ENCODE peak calls at places on chromosome 13, in five cellular contexts. A is NCI-H2029; P is activated naive CD8-positive, alpha-beta T cell treated with anti-CD3 and anti-CD28 coated beads for 36 hours; Q is brain microvascular endothelial cell; X is GM10248. E is an unnamed sample.

GRCh38 chr13:36038785-36039415 is 92.3 kb downstream of the DCLK1 start:
- DNase-seq in A (no peak), P (no peak), Q (peak; percentile 38), X (no peak), E (no peak)

GRCh38 chr13:59750860-59751259 is 412.9 kb downstream of the DIAPH3 start:
- DNase-seq in A (no peak), P (no peak), Q (peak; percentile 80), X (no peak), E (peak; percentile 80)

GRCh38 chr13:86932935-86933334 is 738.2 kb upstream of the SLITRK5 start:
- DNase-seq in A (no peak), P (no peak), Q (no peak), X (no peak), E (no peak)

GRCh38 chr13:75258159-75258782 is 223.7 kb downstream of the TBC1D4 start:
- DNase-seq in A (no peak), P (no peak), Q (no peak), X (no peak), E (no peak)

GRCh38 chr13:67120872-67121531 is 109.1 kb downstream of the PCDH9 start:
- DNase-seq in A (no peak), P (no peak), Q (no peak), X (no peak), E (no peak)

GRCh38 chr13:38905861-38906260 is 84.8 kb downstream of the STOML3 start:
- DNase-seq in A (no peak), P (no peak), Q (no peak), X (no peak), E (no peak)

GRCh38 chr13:99086149-99086868 is 108.4 kb upstream of the DOCK9 start:
- DNase-seq in A (no peak), P (peak; percentile 78), Q (peak; percentile 32), X (peak; percentile 75), E (no peak)

GRCh38 chr13:23799945-23800344 is 89.3 kb downstream of the MIPEP start:
- DNase-seq in A (no peak), P (no peak), Q (peak; percentile 21), X (peak; percentile 42), E (no peak)

GRCh38 chr13:109744512-109745051 is 41.8 kb downstream of the IRS2 start:
- DNase-seq in A (peak; percentile 64), P (no peak), Q (peak; percentile 67), X (no peak), E (no peak)

GRCh38 chr13:30466841-30467252 is 1.1 kb upstream of the HMGB1 start:
- DNase-seq in A (no peak), P (no peak), Q (no peak), X (no peak), E (no peak)

GRCh38 chr13:91351123-91351522 is 3.6 kb downstream of the MIR17HG start:
- DNase-seq in A (no peak), P (no peak), Q (no peak), X (no peak), E (no peak)

GRCh38 chr13:112994781-112995355 is 25.9 kb downstream of the MCF2L start:
- DNase-seq in A (no peak), P (no peak), Q (no peak), X (no peak), E (no peak)

GRCh38 chr13:62838891-62839290 is 1423.2 kb upstream of the PCDH20 start:
- DNase-seq in A (no peak), P (no peak), Q (no peak), X (no peak), E (no peak)